ENCODE peak calls at places on chromosomes 7 and 10, in seven cellular contexts. X is AG09309, E is thyroid gland, P is IMR-90, H is dorsolateral prefrontal cortex, U is suprapubic skin, I is GM06990. Z is an unnamed sample.

GRCh38 chr10:49116509-49117365 is 1.4 kb upstream of the VSTM4 start:
- DNase-seq in I (no peak), E (no peak), X (no peak), P (no peak), U (no peak), H (no peak), Z (no peak)

GRCh38 chr7:26512737-26513136 is 221.1 kb downstream of the SNX10 start:
- DNase-seq in P (no peak), U (no peak), X (no peak), H (no peak), I (no peak), E (no peak), Z (no peak)

GRCh38 chr7:1829111-1829510 is 159.0 kb downstream of the ELFN1 start:
- DNase-seq in I (no peak), H (no peak), P (no peak), X (no peak), E (no peak), U (peak), Z (no peak)

GRCh38 chr7:103944230-103944900 is 45.1 kb downstream of the RELN start:
- DNase-seq in U (no peak), E (no peak), X (no peak), P (no peak), I (no peak), H (no peak), Z (no peak)

GRCh38 chr7:21086688-21087087 is 300.0 kb upstream of the SP8 start:
- DNase-seq in P (no peak), U (no peak), I (no peak), E (peak), X (no peak), H (no peak), Z (no peak)

GRCh38 chr7:55538538-55538937 is 33.8 kb downstream of the VOPP1 start:
- DNase-seq in X (peak), H (no peak), E (no peak), I (no peak), U (no peak), P (peak), Z (peak)

GRCh38 chr7:115217373-115217772 is 295.5 kb downstream of the MDFIC start:
- DNase-seq in I (no peak), P (no peak), X (no peak), H (no peak), E (no peak), U (no peak), Z (no peak)

GRCh38 chr10:103226011-103226410 is 19.7 kb upstream of the RPEL1 start:
- DNase-seq in E (no peak), P (no peak), U (no peak), X (peak), H (no peak), I (no peak), Z (peak)

GRCh38 chr10:77533887-77534278 is 103.7 kb downstream of the KCNMA1 start:
- DNase-seq in I (no peak), U (no peak), H (no peak), X (no peak), P (no peak), E (no peak), Z (no peak)

GRCh38 chr10:131926253-131926652 is 25.4 kb downstream of the PPP2R2D start:
- DNase-seq in X (no peak), E (no peak), H (no peak), U (no peak), P (no peak), I (no peak), Z (no peak)

GRCh38 chr7:133796778-133797177 is 330.4 kb upstream of the LRGUK start:
- DNase-seq in I (no peak), X (no peak), H (no peak), E (no peak), U (no peak), P (no peak), Z (no peak)

GRCh38 chr10:11742009-11742778 is at the start of gene ECHDC3:
- DNase-seq in I (peak), X (no peak), P (no peak), H (no peak), U (peak), E (peak), Z (peak)

GRCh38 chr7:100864263-100864845 is 2.8 kb upstream of the TRIP6 start:
- DNase-seq in H (no peak), P (no peak), U (no peak), I (no peak), E (no peak), X (no peak), Z (no peak)

GRCh38 chr10:119166564-119166963 is 1.1 kb upstream of the SFXN4 start:
- DNase-seq in I (no peak), P (no peak), X (no peak), U (no peak), H (no peak), E (no peak), Z (no peak)

GRCh38 chr7:15130666-15131541 is 228.4 kb upstream of the DGKB start:
- DNase-seq in U (no peak), P (peak), E (no peak), X (peak), I (no peak), H (no peak), Z (peak)

GRCh38 chr7:20235303-20235702 is 18.1 kb upstream of the MACC1 start:
- DNase-seq in I (no peak), H (no peak), X (no peak), P (no peak), E (no peak), U (no peak), Z (no peak)

GRCh38 chr10:77737608-77738007 is 100.0 kb upstream of the KCNMA1 start:
- DNase-seq in P (peak), E (no peak), X (peak), U (no peak), I (no peak), H (no peak), Z (peak)

GRCh38 chr7:51009716-51010496 is 227.2 kb upstream of the GRB10 start:
- DNase-seq in E (peak), X (no peak), I (no peak), P (peak), H (no peak), U (no peak), Z (peak)

GRCh38 chr10:110192552-110192951 is 14.9 kb upstream of the MXI1 start:
- DNase-seq in U (no peak), H (no peak), I (no peak), X (no peak), E (no peak), P (no peak), Z (no peak)

GRCh38 chr10:52297727-52298126 is 16.4 kb upstream of the DKK1 start:
- DNase-seq in P (no peak), H (no peak), X (no peak), U (no peak), I (no peak), E (no peak), Z (no peak)

DNA sequence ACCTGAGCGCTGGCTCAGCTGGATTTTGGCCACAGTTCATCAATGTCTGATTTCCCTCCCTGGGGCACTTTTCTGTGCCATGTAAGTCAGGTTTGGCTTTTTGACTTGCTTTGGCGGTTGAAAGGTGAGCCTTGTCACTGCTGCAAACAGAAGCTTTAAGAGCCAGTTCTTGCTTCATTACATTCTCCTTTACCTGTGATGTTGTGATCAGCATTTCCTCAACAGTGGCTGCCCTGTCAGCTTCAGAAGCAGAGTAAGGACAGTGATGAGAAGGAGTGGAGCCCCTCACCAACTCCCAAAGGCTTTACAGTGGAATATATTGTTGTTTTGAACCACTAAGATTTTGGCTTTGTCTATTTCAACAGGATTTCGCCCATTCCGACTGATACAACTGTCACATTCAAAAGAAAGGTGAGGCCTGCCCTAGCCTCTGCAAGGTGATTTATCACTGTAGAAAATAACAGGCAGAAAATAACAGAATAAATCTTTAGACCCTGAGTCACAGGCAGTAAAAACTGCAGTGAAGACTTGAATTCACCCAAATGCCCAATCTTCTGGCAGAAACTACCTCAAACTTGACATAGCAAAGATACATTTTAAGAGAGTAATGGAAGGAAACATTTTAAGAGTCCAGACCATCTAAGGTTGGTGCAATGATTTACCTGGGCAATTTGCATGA is 13.3 kb upstream of the DKK1 start:
- DNase-seq in E (no peak), X (no peak), P (no peak), U (no peak), I (no peak), H (no peak), Z (no peak)
- H3K4me3 ChIP-seq in E (no peak), X (no peak), P (no peak), U (no peak), I (no peak), H (no peak), Z (no peak)

GRCh38 chr7:23273141-23273599 is 26.0 kb upstream of the MALSU1 start:
- DNase-seq in H (peak), X (no peak), E (peak), U (peak), P (peak), I (peak), Z (peak)

GRCh38 chr7:23275906-23276305 is 23.2 kb upstream of the MALSU1 start:
- DNase-seq in U (no peak), I (no peak), H (no peak), X (no peak), E (no peak), P (no peak), Z (no peak)

GRCh38 chr7:23276947-23277346 is 22.2 kb upstream of the MALSU1 start:
- DNase-seq in U (no peak), E (no peak), I (no peak), H (no peak), X (no peak), P (no peak), Z (no peak)

GRCh38 chr7:23277359-23277989 is 21.7 kb upstream of the MALSU1 start:
- DNase-seq in X (no peak), P (peak), I (peak), U (no peak), E (peak), H (no peak), Z (peak)

GRCh38 chr7:23276381-23276780 is 22.8 kb upstream of the MALSU1 start:
- DNase-seq in I (no peak), E (no peak), H (no peak), U (no peak), P (no peak), X (no peak), Z (no peak)
- TF ChIP-seq CTCF in I (peak), E (no peak), H (no peak), U (no peak), P (no peak), X (no peak), Z (no peak)

GRCh38 chr10:35608317-35608672 is 3.2 kb downstream of the GJD4 start:
- DNase-seq in X (no peak), U (no peak), H (no peak), P (no peak), E (no peak), I (no peak), Z (no peak)
- H3K4me3 ChIP-seq in X (peak), U (peak), H (peak), P (no peak), E (no peak), I (no peak), Z (peak)

GRCh38 chr10:124497196-124497990 is 35.8 kb downstream of the LHPP start:
- DNase-seq in E (peak), X (no peak), P (no peak), U (no peak), H (no peak), I (no peak), Z (no peak)
- TF ChIP-seq CTCF in E (no peak), X (no peak), P (no peak), U (no peak), H (no peak), I (no peak), Z (no peak)

DNA sequence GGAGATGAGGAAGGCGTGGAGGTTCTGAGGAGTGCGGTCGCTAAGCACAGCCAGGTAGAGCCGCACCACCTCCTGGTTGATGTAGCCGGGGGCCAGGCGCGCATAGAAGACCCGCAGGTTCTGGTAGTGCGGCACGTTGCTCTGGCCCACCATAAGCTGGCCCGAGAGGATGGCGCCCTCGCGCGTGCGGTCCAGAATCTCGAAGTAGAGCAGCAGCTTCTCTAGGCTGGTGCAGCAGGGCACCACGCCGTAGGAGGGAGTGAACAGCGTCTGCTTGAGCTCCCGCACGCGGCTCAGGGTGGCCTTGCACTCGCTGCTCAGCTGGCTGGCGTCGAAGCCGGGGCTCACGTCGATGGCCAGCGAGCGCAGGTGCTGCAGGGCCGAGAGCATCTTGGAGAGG is 77.8 kb upstream of the TNRC18 start:
- DNase-seq in P (no peak), U (no peak), I (no peak), X (no peak), E (no peak), H (no peak), Z (no peak)
- H3K4me3 ChIP-seq in P (no peak), U (no peak), I (no peak), X (no peak), E (no peak), H (no peak), Z (no peak)

Z was measured in AG10803.